ENCODE peak calls at places on chromosomes 11 and 22, in six cellular contexts. One of them, this sample, is unnamed.

GRCh38 chr11:65053826-65054503 is 4.4 kb downstream of the NAALADL1 start:
- DNase-seq in left ventricle myocardium inferior: no peak
- DNase-seq in HAP-1: no peak
- DNase-seq in aorta: no peak
- DNase-seq in stomach: no peak
- DNase-seq in cardiac muscle cell: no peak
- DNase-seq in this sample: no peak

GRCh38 chr11:70282012-70282411 is 11.5 kb downstream of the PPFIA1 start:
- DNase-seq in stomach: no peak
- DNase-seq in aorta: no peak
- DNase-seq in HAP-1: no peak
- DNase-seq in cardiac muscle cell: no peak
- DNase-seq in left ventricle myocardium inferior: no peak
- DNase-seq in this sample: no peak

GRCh38 chr11:86722041-86722440 is 49.6 kb upstream of the ME3 start:
- DNase-seq in left ventricle myocardium inferior: no peak
- DNase-seq in HAP-1: no peak
- DNase-seq in cardiac muscle cell: no peak
- DNase-seq in aorta: no peak
- DNase-seq in stomach: no peak
- DNase-seq in this sample: peak; percentile 66

GRCh38 chr22:19353363-19354131 is 62.0 kb upstream of the CLTCL1 start:
- DNase-seq in cardiac muscle cell: no peak
- DNase-seq in stomach: no peak
- DNase-seq in left ventricle myocardium inferior: no peak
- DNase-seq in aorta: peak; percentile 62
- DNase-seq in HAP-1: no peak
- DNase-seq in this sample: no peak

GRCh38 chr11:44754876-44755552 is 28.3 kb downstream of the TSPAN18 start:
- DNase-seq in HAP-1: no peak
- DNase-seq in aorta: no peak
- DNase-seq in left ventricle myocardium inferior: no peak
- DNase-seq in cardiac muscle cell: no peak
- DNase-seq in stomach: no peak
- DNase-seq in this sample: no peak

GRCh38 chr22:25202290-25202921 is 2.7 kb downstream of the CRYBB3 start:
- DNase-seq in HAP-1: peak; percentile 58
- DNase-seq in aorta: peak; percentile 79
- DNase-seq in stomach: peak; percentile 60
- DNase-seq in left ventricle myocardium inferior: peak; percentile 28
- DNase-seq in cardiac muscle cell: peak; percentile 78
- DNase-seq in this sample: peak; percentile 81

GRCh38 chr11:76167590-76167989 is 38.7 kb downstream of the WNT11 start:
- DNase-seq in left ventricle myocardium inferior: no peak
- DNase-seq in stomach: no peak
- DNase-seq in HAP-1: no peak
- DNase-seq in aorta: no peak
- DNase-seq in cardiac muscle cell: no peak
- DNase-seq in this sample: no peak

GRCh38 chr11:7486731-7487130 is 1.4 kb downstream of the OLFML1 start:
- DNase-seq in HAP-1: no peak
- DNase-seq in left ventricle myocardium inferior: no peak
- DNase-seq in aorta: no peak
- DNase-seq in stomach: no peak
- DNase-seq in cardiac muscle cell: peak; percentile 16
- DNase-seq in this sample: peak; percentile 48

GRCh38 chr22:50252081-50253045 is 1.3 kb upstream of the HDAC10 start:
- DNase-seq in stomach: peak; percentile 84
- DNase-seq in cardiac muscle cell: peak; percentile 68
- DNase-seq in left ventricle myocardium inferior: peak; percentile 79
- DNase-seq in HAP-1: peak; percentile 29
- DNase-seq in aorta: peak; percentile 92
- DNase-seq in this sample: peak; percentile 86

GRCh38 chr22:49936018-49936972 is 17.9 kb downstream of the CRELD2 start:
- DNase-seq in aorta: peak; percentile 97
- DNase-seq in stomach: peak; percentile 95
- DNase-seq in cardiac muscle cell: peak; percentile 90
- DNase-seq in HAP-1: peak; percentile 74
- DNase-seq in left ventricle myocardium inferior: peak; percentile 93
- DNase-seq in this sample: peak; percentile 86

GRCh38 chr11:115676206-115676605 is 172.0 kb upstream of the CADM1 start:
- DNase-seq in stomach: no peak
- DNase-seq in aorta: no peak
- DNase-seq in cardiac muscle cell: peak; percentile 44
- DNase-seq in HAP-1: no peak
- DNase-seq in left ventricle myocardium inferior: no peak
- DNase-seq in this sample: no peak

GRCh38 chr11:68115285-68115684 is 5.9 kb downstream of the CHKA start:
- DNase-seq in left ventricle myocardium inferior: no peak
- DNase-seq in cardiac muscle cell: no peak
- DNase-seq in HAP-1: no peak
- DNase-seq in aorta: no peak
- DNase-seq in stomach: no peak
- DNase-seq in this sample: no peak

GRCh38 chr11:36953986-36954385 is 355.9 kb upstream of the RAG2 start:
- DNase-seq in cardiac muscle cell: no peak
- DNase-seq in aorta: no peak
- DNase-seq in left ventricle myocardium inferior: no peak
- DNase-seq in HAP-1: no peak
- DNase-seq in stomach: no peak
- DNase-seq in this sample: peak; percentile 0

GRCh38 chr11:89436071-89436470 is 55.1 kb downstream of the NOX4 start:
- DNase-seq in stomach: no peak
- DNase-seq in HAP-1: no peak
- DNase-seq in left ventricle myocardium inferior: no peak
- DNase-seq in aorta: no peak
- DNase-seq in cardiac muscle cell: peak; percentile 64
- DNase-seq in this sample: peak; percentile 61

DNA sequence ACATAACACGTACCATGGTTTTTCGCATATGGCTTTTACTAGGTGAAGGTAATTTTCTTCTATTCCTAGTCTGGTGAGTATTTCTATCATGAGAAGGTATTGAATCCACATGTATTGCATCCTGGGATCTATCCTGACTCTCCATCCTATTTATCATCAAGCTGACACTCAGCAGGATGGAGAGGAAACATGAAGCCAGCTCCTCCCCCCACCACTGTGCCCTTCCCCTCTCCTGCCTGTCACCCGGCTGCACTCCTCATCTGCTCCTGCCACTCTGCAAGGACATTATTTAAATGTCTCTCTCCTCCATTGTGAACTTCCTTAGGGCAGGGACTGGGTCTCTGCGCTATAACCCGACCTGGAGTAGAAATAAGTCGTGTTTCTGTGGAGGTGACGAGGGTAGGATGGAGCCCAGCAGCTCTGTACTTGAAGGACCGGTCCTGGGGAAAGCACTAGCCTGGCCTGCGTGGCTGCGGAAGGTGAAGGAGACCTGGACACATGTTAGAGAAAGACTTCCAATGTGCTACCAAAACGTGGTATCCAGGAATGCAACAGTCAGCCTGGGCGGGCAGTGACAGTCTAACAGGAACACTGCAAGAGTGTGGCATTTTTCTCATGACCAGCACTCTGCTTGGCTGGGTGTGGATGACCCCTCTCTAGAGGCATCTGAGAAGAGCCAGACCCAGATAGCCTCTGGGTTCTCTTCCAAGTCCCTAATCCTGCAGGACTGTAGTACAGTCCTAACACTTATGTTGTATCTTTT is 111.2 kb downstream of the MICAL3 start:
- DNase-seq in left ventricle myocardium inferior: no peak
- DNase-seq in HAP-1: no peak
- DNase-seq in cardiac muscle cell: peak; percentile 53
- DNase-seq in aorta: no peak
- DNase-seq in stomach: no peak
- DNase-seq in this sample: no peak
- H3K4me1 ChIP-seq in left ventricle myocardium inferior: peaks cover 99% of the 10 kb centered on the region
- H3K4me1 ChIP-seq in HAP-1: no peaks in the 10 kb centered on the region
- H3K4me1 ChIP-seq in cardiac muscle cell: peaks cover 89% of the 10 kb centered on the region
- H3K4me1 ChIP-seq in aorta: no peaks in the 10 kb centered on the region
- H3K4me1 ChIP-seq in stomach: peaks cover 9% of the 10 kb centered on the region
- H3K4me1 ChIP-seq in this sample: peaks cover 30% of the 10 kb centered on the region

GRCh38 chr22:40276877-40277823 is 69.2 kb upstream of the ADSL start:
- DNase-seq in stomach: no peak
- DNase-seq in cardiac muscle cell: no peak
- DNase-seq in aorta: no peak
- DNase-seq in left ventricle myocardium inferior: no peak
- DNase-seq in HAP-1: no peak
- DNase-seq in this sample: peak; percentile 64
- H3K4me3 ChIP-seq in stomach: peak overlapping the region; percentile 21
- H3K4me3 ChIP-seq in cardiac muscle cell: no peak overlapping the region
- H3K4me3 ChIP-seq in aorta: peak overlapping the region; percentile 50
- H3K4me3 ChIP-seq in left ventricle myocardium inferior: peak overlapping the region; percentile 57
- H3K4me3 ChIP-seq in HAP-1: no peak overlapping the region
- H3K4me3 ChIP-seq in this sample: peak overlapping the region; percentile 78

GRCh38 chr11:66339686-66340483 is 3.7 kb upstream of the RIN1 start:
- DNase-seq in left ventricle myocardium inferior: no peak
- DNase-seq in cardiac muscle cell: no peak
- DNase-seq in stomach: no peak
- DNase-seq in aorta: peak; percentile 70
- DNase-seq in HAP-1: no peak
- DNase-seq in this sample: no peak

GRCh38 chr11:66340596-66341501 is 4.1 kb downstream of the BRMS1 start:
- DNase-seq in stomach: no peak
- DNase-seq in HAP-1: no peak
- DNase-seq in aorta: peak; percentile 71
- DNase-seq in left ventricle myocardium inferior: no peak
- DNase-seq in cardiac muscle cell: no peak
- DNase-seq in this sample: no peak

GRCh38 chr11:66343176-66343575 is 1.7 kb downstream of the BRMS1 start:
- DNase-seq in cardiac muscle cell: no peak
- DNase-seq in aorta: peak; percentile 10
- DNase-seq in HAP-1: no peak
- DNase-seq in stomach: no peak
- DNase-seq in left ventricle myocardium inferior: no peak
- DNase-seq in this sample: no peak

GRCh38 chr11:66339163-66339675 is 3.0 kb upstream of the RIN1 start:
- DNase-seq in cardiac muscle cell: no peak
- DNase-seq in left ventricle myocardium inferior: no peak
- DNase-seq in HAP-1: no peak
- DNase-seq in stomach: no peak
- DNase-seq in aorta: peak; percentile 40
- DNase-seq in this sample: no peak

DNA sequence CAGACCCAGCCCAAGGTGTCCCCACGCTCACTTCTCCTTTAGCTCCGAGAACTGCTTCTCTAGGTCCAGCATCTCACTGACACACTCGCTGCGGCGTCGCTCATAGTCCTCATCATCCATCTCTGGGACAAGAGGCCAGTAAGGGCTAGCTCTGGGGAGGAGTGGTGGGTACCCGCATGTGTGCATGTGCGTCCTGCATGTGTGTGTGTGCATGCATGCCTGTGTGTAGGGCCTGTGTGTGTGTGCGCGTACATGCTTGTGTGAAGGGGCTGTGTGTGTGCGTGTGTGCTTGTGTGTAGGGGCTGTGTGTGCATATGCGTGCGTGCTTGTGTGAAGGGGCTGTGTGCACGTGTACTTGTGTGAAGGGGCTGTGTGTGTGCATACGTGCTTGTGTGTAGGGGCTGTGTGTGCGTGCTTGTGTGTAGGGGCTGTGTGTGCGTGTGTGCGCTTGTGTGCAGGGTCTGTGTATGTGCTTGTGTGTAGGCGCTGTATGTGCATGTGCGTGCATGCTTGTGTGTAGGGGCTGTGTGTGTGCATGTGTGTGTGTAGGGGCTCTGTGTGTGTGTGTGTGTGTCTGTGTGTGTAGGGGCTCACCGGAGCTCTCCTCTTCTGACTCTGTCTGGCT is 3.3 kb downstream of the BRMS1 start:
- DNase-seq in cardiac muscle cell: no peak
- DNase-seq in stomach: no peak
- DNase-seq in left ventricle myocardium inferior: no peak
- DNase-seq in HAP-1: no peak
- DNase-seq in aorta: no peak
- DNase-seq in this sample: no peak
- H3K4me1 ChIP-seq in cardiac muscle cell: peaks cover 14% of the 10 kb centered on the region
- H3K4me1 ChIP-seq in stomach: peaks cover 41% of the 10 kb centered on the region
- H3K4me1 ChIP-seq in left ventricle myocardium inferior: peaks cover 43% of the 10 kb centered on the region
- H3K4me1 ChIP-seq in HAP-1: peaks cover 16% of the 10 kb centered on the region
- H3K4me1 ChIP-seq in aorta: no peaks in the 10 kb centered on the region
- H3K4me1 ChIP-seq in this sample: peaks cover 32% of the 10 kb centered on the region

DNA sequence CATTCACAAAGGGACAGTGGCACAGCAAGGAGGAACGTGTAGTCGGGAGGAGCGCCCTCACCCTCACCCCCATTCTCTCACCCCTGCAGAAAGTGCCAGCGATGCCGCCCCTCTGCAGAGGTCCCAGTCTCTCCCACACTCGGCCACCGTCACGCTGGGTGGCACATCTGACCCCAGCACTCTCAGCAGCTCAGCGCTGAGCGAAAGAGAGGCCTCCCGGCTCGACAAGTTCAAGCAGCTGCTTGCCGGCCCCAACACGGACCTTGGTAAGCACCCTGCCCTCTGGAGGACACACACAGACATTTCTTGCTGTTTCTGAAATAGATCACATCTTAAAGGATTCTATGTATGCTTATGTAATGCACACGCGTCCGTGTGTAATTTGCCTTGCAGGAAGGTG is 34.9 kb downstream of the TBC1D22A start:
- DNase-seq in left ventricle myocardium inferior: no peak
- DNase-seq in cardiac muscle cell: peak; percentile 41
- DNase-seq in HAP-1: no peak
- DNase-seq in aorta: peak; percentile 72
- DNase-seq in stomach: no peak
- DNase-seq in this sample: no peak
- H3K4me3 ChIP-seq in left ventricle myocardium inferior: no peak overlapping the region
- H3K4me3 ChIP-seq in cardiac muscle cell: no peak overlapping the region
- H3K4me3 ChIP-seq in HAP-1: no peak overlapping the region
- H3K4me3 ChIP-seq in aorta: no peak overlapping the region
- H3K4me3 ChIP-seq in stomach: no peak overlapping the region
- H3K4me3 ChIP-seq in this sample: no peak overlapping the region